ENCODE peak calls at places on chromosomes 11 and 22, in ten cellular contexts. One of them, this sample, is unnamed.
A peak's percentile ranks its signal among the peaks of the same experiment; 100 is the strongest.

GRCh38 chr11:26335903-26336302 is 4.0 kb downstream of the ANO3 start:
- DNase-seq in cardiac fibroblast: peak; percentile 12
- DNase-seq in activated CD4-positive, alpha-beta T cell treated with anti-CD3 and anti-CD28 coated beads for 48 hours: no peak
- DNase-seq in fibroblast of pulmonary artery: no peak
- DNase-seq in mucosa of gallbladder: no peak
- DNase-seq in choroid plexus epithelial cell: no peak
- DNase-seq in DMS79 treated with DMSO at 0.1 percent for 48 hours: no peak
- DNase-seq in aorta: no peak
- DNase-seq in GM10248: no peak
- DNase-seq in GDM1: no peak
- DNase-seq in this sample: no peak

GRCh38 chr11:44260081-44260480 is 49.9 kb downstream of the ALX4 start:
- DNase-seq in cardiac fibroblast: no peak
- DNase-seq in activated CD4-positive, alpha-beta T cell treated with anti-CD3 and anti-CD28 coated beads for 48 hours: no peak
- DNase-seq in fibroblast of pulmonary artery: no peak
- DNase-seq in mucosa of gallbladder: no peak
- DNase-seq in choroid plexus epithelial cell: no peak
- DNase-seq in DMS79 treated with DMSO at 0.1 percent for 48 hours: no peak
- DNase-seq in aorta: no peak
- DNase-seq in GM10248: no peak
- DNase-seq in GDM1: no peak
- DNase-seq in this sample: no peak

GRCh38 chr22:44109417-44109816 is 71.3 kb upstream of the PARVG start:
- DNase-seq in cardiac fibroblast: no peak
- DNase-seq in activated CD4-positive, alpha-beta T cell treated with anti-CD3 and anti-CD28 coated beads for 48 hours: no peak
- DNase-seq in fibroblast of pulmonary artery: no peak
- DNase-seq in mucosa of gallbladder: no peak
- DNase-seq in choroid plexus epithelial cell: no peak
- DNase-seq in DMS79 treated with DMSO at 0.1 percent for 48 hours: no peak
- DNase-seq in aorta: peak; percentile 1
- DNase-seq in GM10248: no peak
- DNase-seq in GDM1: no peak
- DNase-seq in this sample: no peak

GRCh38 chr22:27987557-27987956 is 68.5 kb upstream of the PITPNB start:
- DNase-seq in cardiac fibroblast: peak; percentile 72
- DNase-seq in activated CD4-positive, alpha-beta T cell treated with anti-CD3 and anti-CD28 coated beads for 48 hours: no peak
- DNase-seq in fibroblast of pulmonary artery: peak; percentile 38
- DNase-seq in mucosa of gallbladder: no peak
- DNase-seq in choroid plexus epithelial cell: peak; percentile 88
- DNase-seq in DMS79 treated with DMSO at 0.1 percent for 48 hours: no peak
- DNase-seq in aorta: no peak
- DNase-seq in GM10248: no peak
- DNase-seq in GDM1: peak; percentile 70
- DNase-seq in this sample: no peak

GRCh38 chr22:44120314-44120704 is 60.4 kb upstream of the PARVG start:
- DNase-seq in cardiac fibroblast: no peak
- DNase-seq in activated CD4-positive, alpha-beta T cell treated with anti-CD3 and anti-CD28 coated beads for 48 hours: no peak
- DNase-seq in fibroblast of pulmonary artery: no peak
- DNase-seq in mucosa of gallbladder: no peak
- DNase-seq in choroid plexus epithelial cell: no peak
- DNase-seq in DMS79 treated with DMSO at 0.1 percent for 48 hours: no peak
- DNase-seq in aorta: no peak
- DNase-seq in GM10248: no peak
- DNase-seq in GDM1: no peak
- DNase-seq in this sample: no peak

GRCh38 chr11:11577246-11577855 is 44.5 kb downstream of the GALNT18 start:
- DNase-seq in cardiac fibroblast: peak; percentile 29
- DNase-seq in activated CD4-positive, alpha-beta T cell treated with anti-CD3 and anti-CD28 coated beads for 48 hours: no peak
- DNase-seq in fibroblast of pulmonary artery: peak; percentile 8
- DNase-seq in mucosa of gallbladder: peak; percentile 7
- DNase-seq in choroid plexus epithelial cell: peak; percentile 4
- DNase-seq in DMS79 treated with DMSO at 0.1 percent for 48 hours: no peak
- DNase-seq in aorta: no peak
- DNase-seq in GM10248: no peak
- DNase-seq in GDM1: peak; percentile 32
- DNase-seq in this sample: no peak

GRCh38 chr11:66082936-66083698 is 13.0 kb downstream of the PACS1 start:
- DNase-seq in cardiac fibroblast: peak; percentile 46
- DNase-seq in activated CD4-positive, alpha-beta T cell treated with anti-CD3 and anti-CD28 coated beads for 48 hours: no peak
- DNase-seq in fibroblast of pulmonary artery: no peak
- DNase-seq in mucosa of gallbladder: peak; percentile 29
- DNase-seq in choroid plexus epithelial cell: peak; percentile 32
- DNase-seq in DMS79 treated with DMSO at 0.1 percent for 48 hours: peak; percentile 95
- DNase-seq in aorta: no peak
- DNase-seq in GM10248: no peak
- DNase-seq in GDM1: no peak
- DNase-seq in this sample: no peak

GRCh38 chr11:128532571-128533091 is 54.7 kb downstream of the ETS1 start:
- DNase-seq in cardiac fibroblast: no peak
- DNase-seq in activated CD4-positive, alpha-beta T cell treated with anti-CD3 and anti-CD28 coated beads for 48 hours: no peak
- DNase-seq in fibroblast of pulmonary artery: no peak
- DNase-seq in mucosa of gallbladder: no peak
- DNase-seq in choroid plexus epithelial cell: no peak
- DNase-seq in DMS79 treated with DMSO at 0.1 percent for 48 hours: no peak
- DNase-seq in aorta: no peak
- DNase-seq in GM10248: no peak
- DNase-seq in GDM1: no peak
- DNase-seq in this sample: no peak

GRCh38 chr11:131430466-131431176 is 60.2 kb downstream of the NTM start:
- DNase-seq in cardiac fibroblast: peak; percentile 9
- DNase-seq in activated CD4-positive, alpha-beta T cell treated with anti-CD3 and anti-CD28 coated beads for 48 hours: no peak
- DNase-seq in fibroblast of pulmonary artery: no peak
- DNase-seq in mucosa of gallbladder: no peak
- DNase-seq in choroid plexus epithelial cell: no peak
- DNase-seq in DMS79 treated with DMSO at 0.1 percent for 48 hours: peak; percentile 15
- DNase-seq in aorta: no peak
- DNase-seq in GM10248: no peak
- DNase-seq in GDM1: no peak
- DNase-seq in this sample: peak; percentile 20

GRCh38 chr22:36328635-36329216 is 59.0 kb downstream of the MYH9 start:
- DNase-seq in cardiac fibroblast: peak; percentile 79
- DNase-seq in activated CD4-positive, alpha-beta T cell treated with anti-CD3 and anti-CD28 coated beads for 48 hours: peak; percentile 63
- DNase-seq in fibroblast of pulmonary artery: peak; percentile 88
- DNase-seq in mucosa of gallbladder: peak; percentile 60
- DNase-seq in choroid plexus epithelial cell: peak; percentile 92
- DNase-seq in DMS79 treated with DMSO at 0.1 percent for 48 hours: peak; percentile 27
- DNase-seq in aorta: peak; percentile 87
- DNase-seq in GM10248: no peak
- DNase-seq in GDM1: no peak
- DNase-seq in this sample: no peak

GRCh38 chr11:9951714-9952275 is 287.9 kb downstream of the SWAP70 start:
- DNase-seq in cardiac fibroblast: peak; percentile 71
- DNase-seq in activated CD4-positive, alpha-beta T cell treated with anti-CD3 and anti-CD28 coated beads for 48 hours: no peak
- DNase-seq in fibroblast of pulmonary artery: peak; percentile 42
- DNase-seq in mucosa of gallbladder: no peak
- DNase-seq in choroid plexus epithelial cell: peak; percentile 10
- DNase-seq in DMS79 treated with DMSO at 0.1 percent for 48 hours: no peak
- DNase-seq in aorta: no peak
- DNase-seq in GM10248: no peak
- DNase-seq in GDM1: no peak
- DNase-seq in this sample: no peak

GRCh38 chr22:19629331-19629719 is 85.0 kb upstream of the SEPTIN5 start:
- DNase-seq in cardiac fibroblast: no peak
- DNase-seq in activated CD4-positive, alpha-beta T cell treated with anti-CD3 and anti-CD28 coated beads for 48 hours: no peak
- DNase-seq in fibroblast of pulmonary artery: no peak
- DNase-seq in mucosa of gallbladder: no peak
- DNase-seq in choroid plexus epithelial cell: no peak
- DNase-seq in DMS79 treated with DMSO at 0.1 percent for 48 hours: no peak
- DNase-seq in aorta: no peak
- DNase-seq in GM10248: no peak
- DNase-seq in GDM1: no peak
- DNase-seq in this sample: no peak

GRCh38 chr22:17120281-17120680 is 879 bp downstream of the TMEM121B start:
- DNase-seq in cardiac fibroblast: peak; percentile 54
- DNase-seq in activated CD4-positive, alpha-beta T cell treated with anti-CD3 and anti-CD28 coated beads for 48 hours: peak; percentile 63
- DNase-seq in fibroblast of pulmonary artery: peak; percentile 53
- DNase-seq in mucosa of gallbladder: peak; percentile 58
- DNase-seq in choroid plexus epithelial cell: peak; percentile 50
- DNase-seq in DMS79 treated with DMSO at 0.1 percent for 48 hours: no peak
- DNase-seq in aorta: peak; percentile 76
- DNase-seq in GM10248: peak; percentile 74
- DNase-seq in GDM1: no peak
- DNase-seq in this sample: peak; percentile 27

GRCh38 chr22:50014655-50015401 is 2.3 kb upstream of the IL17REL start:
- DNase-seq in cardiac fibroblast: no peak
- DNase-seq in activated CD4-positive, alpha-beta T cell treated with anti-CD3 and anti-CD28 coated beads for 48 hours: no peak
- DNase-seq in fibroblast of pulmonary artery: no peak
- DNase-seq in mucosa of gallbladder: no peak
- DNase-seq in choroid plexus epithelial cell: no peak
- DNase-seq in DMS79 treated with DMSO at 0.1 percent for 48 hours: no peak
- DNase-seq in aorta: no peak
- DNase-seq in GM10248: no peak
- DNase-seq in GDM1: no peak
- DNase-seq in this sample: no peak

GRCh38 chr22:37225481-37225880 is 13.2 kb upstream of the SSTR3 start:
- DNase-seq in cardiac fibroblast: peak; percentile 23
- DNase-seq in activated CD4-positive, alpha-beta T cell treated with anti-CD3 and anti-CD28 coated beads for 48 hours: no peak
- DNase-seq in fibroblast of pulmonary artery: no peak
- DNase-seq in mucosa of gallbladder: no peak
- DNase-seq in choroid plexus epithelial cell: peak; percentile 53
- DNase-seq in DMS79 treated with DMSO at 0.1 percent for 48 hours: no peak
- DNase-seq in aorta: no peak
- DNase-seq in GM10248: no peak
- DNase-seq in GDM1: no peak
- DNase-seq in this sample: no peak

This sample was measured in AML-193.